ENCODE peak calls at places on chromosome 12, in seven cellular contexts. R, A, G, F, I, T and J are unnamed samples.

GRCh38 chr12:44774815-44775411 is 101.2 kb downstream of the NELL2 start:
- DNase-seq in R (peak), A (peak), G (no peak), F (no peak), I (peak), T (peak), J (peak)

GRCh38 chr12:62647586-62647985 is 181.0 kb downstream of the MON2 start:
- DNase-seq in R (peak), A (no peak), G (no peak), F (peak), I (no peak), T (no peak), J (peak)

GRCh38 chr12:30191701-30192455 is 408.1 kb upstream of the TMTC1 start:
- DNase-seq in R (no peak), A (no peak), G (no peak), F (no peak), I (no peak), T (no peak), J (no peak)

GRCh38 chr12:67807808-67808207 is 159.3 kb downstream of the DYRK2 start:
- DNase-seq in R (no peak), A (no peak), G (no peak), F (no peak), I (no peak), T (no peak), J (no peak)

GRCh38 chr12:112841891-112842290 is 50.3 kb downstream of the RPH3A start:
- DNase-seq in R (no peak), A (no peak), G (no peak), F (no peak), I (no peak), T (no peak), J (no peak)

GRCh38 chr12:76020731-76021672 is 10.6 kb downstream of the PHLDA1 start:
- DNase-seq in R (no peak), A (peak), G (no peak), F (no peak), I (no peak), T (no peak), J (no peak)

GRCh38 chr12:49059385-49060232 is 985 bp downstream of the KMT2D start:
- DNase-seq in R (no peak), A (no peak), G (no peak), F (no peak), I (no peak), T (no peak), J (peak)

GRCh38 chr12:50200507-50201273 is 33.5 kb upstream of the CERS5 start:
- DNase-seq in R (no peak), A (no peak), G (no peak), F (no peak), I (no peak), T (no peak), J (no peak)

GRCh38 chr12:62631531-62632520 is 165.2 kb downstream of the MON2 start:
- DNase-seq in R (peak), A (no peak), G (peak), F (peak), I (peak), T (no peak), J (peak)

GRCh38 chr12:53389702-53390101 is 9.7 kb downstream of the SP1 start:
- DNase-seq in R (no peak), A (no peak), G (no peak), F (peak), I (no peak), T (no peak), J (no peak)

GRCh38 chr12:20832911-20833310 is 22.4 kb downstream of the SLCO1B3 start:
- DNase-seq in R (no peak), A (no peak), G (no peak), F (no peak), I (no peak), T (no peak), J (no peak)

GRCh38 chr12:126362490-126362889 is 1297.3 kb downstream of the AACS start:
- DNase-seq in R (no peak), A (no peak), G (no peak), F (no peak), I (no peak), T (no peak), J (no peak)

GRCh38 chr12:32390572-32391219 is 8.7 kb upstream of the FGD4 start:
- DNase-seq in R (no peak), A (peak), G (no peak), F (no peak), I (no peak), T (no peak), J (peak)

GRCh38 chr12:92421701-92422100 is 276.1 kb upstream of the BTG1 start:
- DNase-seq in R (no peak), A (no peak), G (no peak), F (no peak), I (no peak), T (no peak), J (no peak)

GRCh38 chr12:110971189-110971920 is 51.0 kb upstream of the MYL2 start:
- DNase-seq in R (no peak), A (no peak), G (no peak), F (no peak), I (peak), T (no peak), J (no peak)

GRCh38 chr12:76519538-76519937 is 40.0 kb downstream of the OSBPL8 start:
- DNase-seq in R (no peak), A (no peak), G (no peak), F (no peak), I (no peak), T (no peak), J (no peak)

GRCh38 chr12:10171954-10172353 is at the start of gene OLR1:
- DNase-seq in R (no peak), A (no peak), G (no peak), F (no peak), I (no peak), T (no peak), J (no peak)

GRCh38 chr12:9134981-9135628 is 19.4 kb upstream of the A2M start:
- DNase-seq in R (no peak), A (no peak), G (no peak), F (no peak), I (no peak), T (no peak), J (no peak)

GRCh38 chr12:49887091-49887490 is 16.6 kb downstream of the FAIM2 start:
- DNase-seq in R (peak), A (no peak), G (no peak), F (peak), I (no peak), T (no peak), J (peak)

GRCh38 chr12:44972746-44973421 is 78.0 kb downstream of the DBX2 start:
- DNase-seq in R (no peak), A (no peak), G (no peak), F (no peak), I (peak), T (peak), J (no peak)